ENCODE peak calls at places on chromosomes 12 and 14, in eight cellular contexts. Y is amniotic stem cell, X is T-helper 17 cell, Q is cardiac fibroblast, R is choroid plexus epithelial cell, L is NCI-H2029, S is HS-27A, D is right atrium auricular region. A is an unnamed sample.

GRCh38 chr12:49975370-49975761 is 2.6 kb downstream of the AQP6 start:
- DNase-seq in Y (no peak), X (no peak), Q (no peak), R (no peak), L (no peak), S (no peak), D (no peak), A (no peak)

GRCh38 chr12:49671051-49671765 is 36.0 kb downstream of the FMNL3 start:
- DNase-seq in Y (no peak), X (peak; percentile 33), Q (no peak), R (no peak), L (no peak), S (no peak), D (no peak), A (no peak)

GRCh38 chr14:87952307-87953094 is 40.5 kb downstream of the GALC start:
- DNase-seq in Y (no peak), X (no peak), Q (no peak), R (no peak), L (no peak), S (no peak), D (no peak), A (no peak)

GRCh38 chr12:1357711-1358110 is 236.7 kb downstream of the FBXL14 start:
- DNase-seq in Y (no peak), X (no peak), Q (no peak), R (no peak), L (no peak), S (no peak), D (no peak), A (no peak)

GRCh38 chr14:65784574-65784973 is 372.0 kb downstream of the FUT8 start:
- DNase-seq in Y (no peak), X (no peak), Q (no peak), R (no peak), L (no peak), S (no peak), D (no peak), A (no peak)

GRCh38 chr14:89444044-89444443 is 27.0 kb upstream of the FOXN3 start:
- DNase-seq in Y (no peak), X (no peak), Q (no peak), R (peak; percentile 58), L (no peak), S (no peak), D (no peak), A (no peak)

GRCh38 chr14:32774214-32774613 is 164.5 kb upstream of the NPAS3 start:
- DNase-seq in Y (no peak), X (no peak), Q (no peak), R (no peak), L (no peak), S (no peak), D (no peak), A (no peak)

GRCh38 chr12:124703852-124704251 is 136.4 kb upstream of the NCOR2 start:
- DNase-seq in Y (no peak), X (no peak), Q (no peak), R (no peak), L (no peak), S (no peak), D (no peak), A (no peak)

GRCh38 chr14:90105756-90106155 is 44.0 kb downstream of the KCNK13 start:
- DNase-seq in Y (no peak), X (no peak), Q (peak; percentile 19), R (peak; percentile 6), L (no peak), S (no peak), D (no peak), A (no peak)

GRCh38 chr12:2064078-2064507 is 11.3 kb downstream of the CACNA1C start:
- DNase-seq in Y (no peak), X (no peak), Q (peak; percentile 48), R (peak; percentile 84), L (no peak), S (no peak), D (no peak), A (no peak)

GRCh38 chr12:1632702-1633101 is 3.7 kb downstream of the WNT5B start:
- DNase-seq in Y (no peak), X (no peak), Q (no peak), R (no peak), L (no peak), S (no peak), D (no peak), A (no peak)

GRCh38 chr14:54772451-54772881 is 130.2 kb downstream of the GCH1 start:
- DNase-seq in Y (no peak), X (no peak), Q (peak; percentile 57), R (peak; percentile 60), L (no peak), S (peak; percentile 30), D (no peak), A (no peak)

GRCh38 chr12:66684222-66684621 is 5.3 kb upstream of the GRIP1 start:
- DNase-seq in Y (no peak), X (no peak), Q (no peak), R (no peak), L (no peak), S (no peak), D (no peak), A (no peak)

GRCh38 chr12:7015555-7016370 is 2.5 kb downstream of the LPCAT3 start:
- DNase-seq in Y (no peak), X (no peak), Q (no peak), R (peak; percentile 55), L (no peak), S (no peak), D (no peak), A (no peak)

GRCh38 chr12:64496839-64497400 is 45.0 kb downstream of the TBK1 start:
- DNase-seq in Y (no peak), X (no peak), Q (no peak), R (no peak), L (no peak), S (no peak), D (no peak), A (no peak)

GRCh38 chr14:97266653-97267052 is 469.5 kb downstream of the VRK1 start:
- DNase-seq in Y (no peak), X (no peak), Q (no peak), R (peak; percentile 1), L (no peak), S (no peak), D (no peak), A (no peak)

GRCh38 chr12:107912421-107913004 is 138.0 kb downstream of the ASCL4 start:
- DNase-seq in Y (no peak), X (peak; percentile 38), Q (peak; percentile 6), R (no peak), L (no peak), S (no peak), D (no peak), A (no peak)